ENCODE peak calls at places on chromosomes 1 and 21, in seven cellular contexts. Q is uterus, C is fibroblast of lung, Y is mammary epithelial cell, N is GM23338, B is pancreas, I is sigmoid colon. X is an unnamed sample.

GRCh38 chr1:51519857-51520699 is 1.0 kb upstream of the EPS15 start:
- DNase-seq in C (peak; percentile 96), Y (no peak), Q (no peak), B (no peak), I (no peak), N (no peak), X (no peak)

GRCh38 chr1:203340112-203340804 is 10.7 kb downstream of the FMOD start:
- DNase-seq in B (peak; percentile 80), I (peak; percentile 89), Y (peak; percentile 63), C (peak; percentile 71), Q (peak; percentile 73), N (peak; percentile 95), X (peak; percentile 52)

GRCh38 chr1:77658271-77658670 is 24.2 kb downstream of the ZZZ3 start:
- DNase-seq in Y (no peak), N (no peak), I (no peak), C (no peak), B (no peak), Q (no peak), X (no peak)

GRCh38 chr1:1046767-1047166 is 26.8 kb downstream of the AGRN start:
- DNase-seq in Q (no peak), N (no peak), C (no peak), I (no peak), Y (no peak), B (no peak), X (no peak)

GRCh38 chr1:56437959-56438358 is 141.4 kb downstream of the PLPP3 start:
- DNase-seq in Q (no peak), N (peak; percentile 35), Y (peak; percentile 15), C (no peak), I (no peak), B (no peak), X (no peak)

GRCh38 chr1:4212796-4213195 is 312.7 kb upstream of the C1orf174 start:
- DNase-seq in Y (no peak), N (no peak), B (no peak), C (no peak), I (no peak), Q (no peak), X (no peak)

GRCh38 chr1:20725189-20726106 is 7.1 kb downstream of the SH2D5 start:
- DNase-seq in I (peak; percentile 57), C (peak; percentile 62), B (no peak), N (no peak), Q (no peak), Y (peak; percentile 88), X (no peak)

GRCh38 chr1:41342774-41343355 is 18.4 kb upstream of the FOXO6 start:
- DNase-seq in I (no peak), B (no peak), Y (no peak), N (no peak), C (no peak), Q (no peak), X (no peak)

GRCh38 chr1:200473698-200474371 is 64.0 kb upstream of the ZNF281 start:
- DNase-seq in Y (no peak), B (no peak), I (no peak), C (peak; percentile 6), Q (no peak), N (no peak), X (no peak)

GRCh38 chr21:33894736-33895288 is 20.8 kb downstream of the ATP5PO start:
- DNase-seq in Q (peak; percentile 81), B (peak; percentile 60), C (peak; percentile 89), Y (peak; percentile 63), N (peak; percentile 95), I (peak; percentile 88), X (peak; percentile 77)

GRCh38 chr1:43541721-43542401 is 11.2 kb downstream of the PTPRF start:
- DNase-seq in B (peak; percentile 89), Y (peak; percentile 45), Q (peak; percentile 76), C (no peak), N (no peak), I (peak; percentile 94), X (peak; percentile 75)

GRCh38 chr1:37948841-37949240 is 2.0 kb upstream of the INPP5B start:
- DNase-seq in B (no peak), C (no peak), I (peak; percentile 24), Y (no peak), N (no peak), Q (no peak), X (no peak)

GRCh38 chr1:44652445-44653106 is 21.7 kb downstream of the TMEM53 start:
- DNase-seq in Y (peak; percentile 47), C (peak; percentile 31), Q (peak; percentile 79), I (peak; percentile 87), B (peak; percentile 82), N (peak; percentile 86), X (peak; percentile 73)

GRCh38 chr1:165871311-165872067 is 44.1 kb downstream of the UCK2 start:
- DNase-seq in I (no peak), B (no peak), Y (peak; percentile 49), C (peak; percentile 73), Q (no peak), N (peak; percentile 75), X (peak; percentile 50)

GRCh38 chr21:42724226-42724920 is 71.0 kb downstream of the PDE9A start:
- DNase-seq in N (no peak), B (no peak), Q (no peak), C (peak; percentile 95), I (no peak), Y (peak; percentile 82), X (no peak)

GRCh38 chr1:221334082-221334481 is 407.8 kb downstream of the DUSP10 start:
- DNase-seq in Y (no peak), Q (no peak), N (no peak), B (no peak), I (no peak), C (no peak), X (no peak)

GRCh38 chr1:54777431-54777830 is 13.1 kb upstream of the PARS2 start:
- DNase-seq in C (no peak), Q (no peak), B (no peak), N (no peak), Y (no peak), I (no peak), X (no peak)

GRCh38 chr1:212814548-212814947 is 22.9 kb downstream of the TATDN3 start:
- DNase-seq in I (no peak), B (no peak), Y (no peak), N (peak; percentile 34), Q (no peak), C (no peak), X (no peak)

GRCh38 chr1:32205401-32206370 is at the start of gene IQCC:
- DNase-seq in I (peak; percentile 93), Q (peak; percentile 86), N (peak; percentile 97), Y (peak; percentile 79), B (peak; percentile 90), C (peak; percentile 77), X (peak; percentile 84)

GRCh38 chr1:197736689-197737088 is 38.6 kb downstream of the DENND1B start:
- DNase-seq in I (no peak), Q (no peak), N (no peak), C (peak; percentile 65), Y (peak; percentile 85), B (no peak), X (no peak)

GRCh38 chr21:41152149-41152548 is 15.8 kb upstream of the BACE2 start:
- DNase-seq in N (no peak), C (no peak), Q (no peak), B (no peak), I (no peak), Y (no peak), X (no peak)

GRCh38 chr1:100070201-100070939 is 62.4 kb downstream of the SASS6 start:
- DNase-seq in Y (no peak), B (no peak), Q (no peak), I (no peak), N (no peak), C (no peak), X (no peak)

GRCh38 chr1:37851782-37852210 is 7.6 kb downstream of the MTF1 start:
- DNase-seq in I (no peak), B (no peak), C (no peak), N (no peak), Q (no peak), Y (no peak), X (no peak)

GRCh38 chr1:161076410-161076809 is 6.7 kb upstream of the ARHGAP30 start:
- DNase-seq in N (no peak), Y (peak; percentile 56), B (no peak), Q (no peak), I (no peak), C (no peak), X (no peak)

GRCh38 chr1:110155878-110156522 is 5.7 kb downstream of the SLC6A17 start:
- DNase-seq in Q (peak; percentile 45), Y (peak; percentile 53), B (peak; percentile 69), N (peak; percentile 76), C (peak; percentile 48), I (no peak), X (peak; percentile 61)

GRCh38 chr21:42799516-42799915 is 79.8 kb downstream of the WDR4 start:
- DNase-seq in C (no peak), I (no peak), N (no peak), Q (no peak), B (no peak), Y (peak; percentile 81), X (no peak)

GRCh38 chr1:7450772-7451171 is 320.3 kb upstream of the VAMP3 start:
- DNase-seq in N (no peak), Q (no peak), B (no peak), C (no peak), I (no peak), Y (no peak), X (no peak)

DNA sequence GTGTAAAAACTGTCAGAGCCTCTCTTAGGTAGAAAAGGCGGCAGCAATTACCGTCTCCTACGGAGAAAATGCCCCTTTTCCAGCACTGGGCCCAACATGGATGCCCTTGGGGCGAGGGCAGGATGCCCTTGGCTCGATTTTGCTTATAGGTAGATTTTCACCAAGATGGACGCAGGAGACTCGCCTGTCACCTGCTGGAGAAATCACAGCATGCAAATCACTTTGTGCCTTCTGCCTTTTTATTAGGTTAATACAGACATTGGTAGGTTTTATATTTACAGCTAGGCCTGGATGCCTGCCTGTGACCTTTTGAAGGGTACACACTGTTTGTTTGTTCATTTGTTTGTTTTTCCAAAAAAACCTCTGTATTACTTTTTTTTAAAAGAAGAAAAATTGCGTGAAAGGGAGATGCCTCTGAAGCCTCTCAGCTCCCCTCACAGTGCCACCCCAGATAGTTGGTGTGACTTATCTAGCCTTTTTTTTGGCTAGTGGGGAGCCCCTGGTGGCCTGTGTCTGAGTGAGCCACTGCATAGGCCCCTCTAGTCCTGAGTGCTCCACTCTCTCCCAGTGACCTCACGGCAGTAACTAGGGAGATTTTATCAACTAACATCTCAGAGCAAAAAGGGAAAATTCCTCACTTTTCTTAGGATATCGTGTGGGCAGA is 2.5 kb downstream of the ATP1B1 start:
- DNase-seq in C (peak; percentile 52), Q (no peak), I (peak; percentile 75), Y (no peak), B (peak; percentile 29), N (peak; percentile 46), X (peak; percentile 21)
- TF ChIP-seq CTCF in C (peak; percentile 23), Q (no peak), I (peak; percentile 34), Y (peak; percentile 69), B (no peak), N (peak; percentile 38), X (peak; percentile 44)

GRCh38 chr1:178724386-178724733 is 684 bp upstream of the RALGPS2 start:
- DNase-seq in B (no peak), I (no peak), Q (no peak), N (peak; percentile 34), C (no peak), Y (no peak), X (no peak)
- H3K4me1 ChIP-seq in B (no peaks in the 10 kb centered on the region), I (no peaks in the 10 kb centered on the region), Q (no peaks in the 10 kb centered on the region), N (peaks cover 9% of the 10 kb centered on the region), C (no peaks in the 10 kb centered on the region), Y (peaks cover 15% of the 10 kb centered on the region), X (peaks cover 28% of the 10 kb centered on the region)

GRCh38 chr1:240692339-240692705 is 80.4 kb upstream of the GREM2 start:
- DNase-seq in N (no peak), B (no peak), I (no peak), C (no peak), Q (no peak), Y (no peak), X (no peak)
- TF ChIP-seq CTCF in N (no peak), B (no peak), I (no peak), C (no peak), Q (no peak), Y (no peak), X (no peak)

GRCh38 chr21:31892686-31893085 is 19.9 kb downstream of the HUNK start:
- DNase-seq in N (peak; percentile 82), B (no peak), I (no peak), Y (no peak), C (no peak), Q (no peak), X (no peak)
- H3K4me1 ChIP-seq in N (peaks cover 51% of the 10 kb centered on the region), B (peaks cover 37% of the 10 kb centered on the region), I (no peaks in the 10 kb centered on the region), Y (no peaks in the 10 kb centered on the region), C (no peaks in the 10 kb centered on the region), Q (no peaks in the 10 kb centered on the region), X (no peaks in the 10 kb centered on the region)

X was measured in left ventricle myocardium inferior.